ENCODE peak calls at places on chromosomes 16 and 17, in four cellular contexts. G is PC-9, J is tibial artery, Y is cardiac muscle cell. Q is an unnamed sample. For H3K4me1, the result is how much of the 10 kb centered on the place peaks cover.

GRCh38 chr16:1193143-1193824 is 31.8 kb downstream of the TPSG1 start:
- DNase-seq in G (no peak), J (no peak), Y (no peak), Q (no peak)

GRCh38 chr17:33385133-33385532 is 92.0 kb upstream of the ASIC2 start:
- DNase-seq in G (no peak), J (no peak), Y (peak), Q (no peak)

GRCh38 chr16:87093804-87094203 is 223.4 kb downstream of the C16orf95 start:
- DNase-seq in G (no peak), J (no peak), Y (no peak), Q (no peak)

GRCh38 chr16:77171750-77172635 is 19.0 kb upstream of the MON1B start:
- DNase-seq in G (peak), J (no peak), Y (peak), Q (peak)

GRCh38 chr17:65312718-65313382 is 175.7 kb downstream of the RGS9 start:
- DNase-seq in G (no peak), J (no peak), Y (no peak), Q (no peak)

GRCh38 chr17:35256629-35257028 is 13.8 kb downstream of the SLFN5 start:
- DNase-seq in G (peak), J (no peak), Y (no peak), Q (no peak)

GRCh38 chr17:56978441-56979090 is 635 bp downstream of the SCPEP1 start:
- DNase-seq in G (no peak), J (no peak), Y (no peak), Q (no peak)

GRCh38 chr16:2690852-2691251 is 8.5 kb downstream of the KCTD5 start:
- DNase-seq in G (no peak), J (no peak), Y (no peak), Q (no peak)

GRCh38 chr16:56630134-56630533 is 2.3 kb upstream of the MT1M start:
- DNase-seq in G (no peak), J (no peak), Y (no peak), Q (no peak)

GRCh38 chr16:69481901-69482341 is 57.5 kb downstream of the CYB5B start:
- DNase-seq in G (no peak), J (peak), Y (no peak), Q (no peak)

GRCh38 chr17:59634632-59635561 is 15.2 kb downstream of the CLTC start:
- DNase-seq in G (no peak), J (no peak), Y (no peak), Q (no peak)

GRCh38 chr16:11560701-11561439 is 25.8 kb downstream of the LITAF start:
- DNase-seq in G (no peak), J (no peak), Y (no peak), Q (peak)

GRCh38 chr16:53611151-53611802 is 92.4 kb downstream of the RPGRIP1L start:
- DNase-seq in G (no peak), J (no peak), Y (peak), Q (no peak)

GRCh38 chr16:48292452-48292851 is 45.1 kb upstream of the ABCC11 start:
- DNase-seq in G (no peak), J (no peak), Y (no peak), Q (no peak)

GRCh38 chr17:71600137-71600789 is 520.6 kb upstream of the SOX9 start:
- DNase-seq in G (no peak), J (no peak), Y (no peak), Q (no peak)

GRCh38 chr16:46774743-46775177 is 26.6 kb upstream of the MYLK3 start:
- DNase-seq in G (no peak), J (no peak), Y (no peak), Q (no peak)

GRCh38 chr17:27506348-27507218 is 50.3 kb downstream of the KSR1 start:
- DNase-seq in G (peak), J (no peak), Y (no peak), Q (no peak)

GRCh38 chr17:16491703-16492612 is at the start of gene LRRC75A:
- DNase-seq in G (peak), J (no peak), Y (peak), Q (peak)

GRCh38 chr16:8888951-8889892 is 7.1 kb downstream of the LITAFD start:
- DNase-seq in G (peak), J (no peak), Y (no peak), Q (no peak)

GRCh38 chr16:75258807-75259141 is 7.3 kb upstream of the BCAR1 start:
- DNase-seq in G (no peak), J (no peak), Y (no peak), Q (no peak)

GRCh38 chr16:55701442-55702319 is 45.9 kb downstream of the SLC6A2 start:
- DNase-seq in G (peak), J (peak), Y (peak), Q (peak)

GRCh38 chr16:80518436-80518835 is 22.4 kb upstream of the DYNLRB2 start:
- DNase-seq in G (no peak), J (no peak), Y (no peak), Q (peak)

GRCh38 chr16:11136600-11136999 is 119.4 kb downstream of the SOCS1 start:
- DNase-seq in G (peak), J (no peak), Y (no peak), Q (no peak)

GRCh38 chr16:53456625-53457024 is 22.4 kb downstream of the RBL2 start:
- DNase-seq in G (no peak), J (no peak), Y (no peak), Q (peak)

GRCh38 chr17:43984521-43984920 is 19.9 kb upstream of the NAGS start:
- DNase-seq in G (no peak), J (no peak), Y (no peak), Q (no peak)

DNA sequence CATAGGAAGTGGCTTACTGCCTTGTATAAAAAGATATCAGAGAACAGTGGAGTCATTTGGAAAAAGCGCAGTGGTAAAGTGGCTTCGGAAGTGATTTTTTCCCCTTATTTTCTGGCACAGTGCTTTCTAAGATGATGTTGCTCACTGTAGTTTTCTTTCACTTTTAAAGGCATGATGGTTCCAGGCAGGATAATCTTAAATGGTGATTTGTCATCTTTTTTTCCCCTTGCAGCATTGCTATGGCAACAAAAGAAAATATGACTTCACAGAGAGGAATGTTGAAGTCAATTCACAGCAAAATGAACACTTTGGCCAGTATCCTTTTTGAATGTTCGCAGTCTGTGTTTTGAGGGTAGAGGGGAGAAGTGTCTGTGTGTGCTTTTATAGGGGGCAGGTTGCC is 42.5 kb downstream of the GOSR1 start:
- DNase-seq in G (no peak), J (no peak), Y (no peak), Q (no peak)
- H3K27ac ChIP-seq in G (no peak), J (peak), Y (no peak), Q (no peak)

DNA sequence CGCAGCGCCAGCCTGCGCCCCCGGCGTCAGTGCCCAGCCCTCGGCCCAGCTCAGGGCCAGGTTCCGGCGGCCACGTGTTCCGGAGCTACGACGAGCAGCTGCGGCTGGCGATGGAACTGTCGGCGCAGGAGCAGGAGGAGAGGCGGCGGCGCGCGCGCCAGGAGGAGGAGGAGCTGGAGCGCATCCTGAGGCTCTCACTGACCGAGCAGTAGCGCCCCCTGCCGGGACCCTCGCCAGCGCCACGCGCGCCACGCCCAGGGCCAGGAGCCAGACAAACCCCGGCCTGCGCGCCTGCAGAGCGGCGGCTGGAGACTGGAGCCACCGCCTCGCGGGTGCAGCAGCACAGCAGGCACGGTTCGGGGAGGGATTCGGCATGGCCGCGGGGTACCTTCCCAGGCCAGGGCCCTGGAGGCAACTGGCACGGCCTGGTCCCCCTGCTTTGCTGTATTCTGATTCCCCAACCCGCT is 9.3 kb downstream of the CORO6 start:
- DNase-seq in G (no peak), J (peak), Y (peak), Q (peak)
- H3K4me3 ChIP-seq in G (no peak), J (peak), Y (no peak), Q (peak)

GRCh38 chr16:30011505-30012480 is 966 bp upstream of the DOC2A start:
- DNase-seq in G (no peak), J (no peak), Y (no peak), Q (no peak)

GRCh38 chr16:30007378-30007895 is 3.4 kb downstream of the DOC2A start:
- DNase-seq in G (no peak), J (no peak), Y (no peak), Q (no peak)

GRCh38 chr16:30009085-30009862 is 1.6 kb downstream of the DOC2A start:
- DNase-seq in G (no peak), J (no peak), Y (no peak), Q (no peak)

GRCh38 chr16:30009990-30010816 is 624 bp downstream of the DOC2A start:
- DNase-seq in G (no peak), J (no peak), Y (no peak), Q (no peak)

DNA sequence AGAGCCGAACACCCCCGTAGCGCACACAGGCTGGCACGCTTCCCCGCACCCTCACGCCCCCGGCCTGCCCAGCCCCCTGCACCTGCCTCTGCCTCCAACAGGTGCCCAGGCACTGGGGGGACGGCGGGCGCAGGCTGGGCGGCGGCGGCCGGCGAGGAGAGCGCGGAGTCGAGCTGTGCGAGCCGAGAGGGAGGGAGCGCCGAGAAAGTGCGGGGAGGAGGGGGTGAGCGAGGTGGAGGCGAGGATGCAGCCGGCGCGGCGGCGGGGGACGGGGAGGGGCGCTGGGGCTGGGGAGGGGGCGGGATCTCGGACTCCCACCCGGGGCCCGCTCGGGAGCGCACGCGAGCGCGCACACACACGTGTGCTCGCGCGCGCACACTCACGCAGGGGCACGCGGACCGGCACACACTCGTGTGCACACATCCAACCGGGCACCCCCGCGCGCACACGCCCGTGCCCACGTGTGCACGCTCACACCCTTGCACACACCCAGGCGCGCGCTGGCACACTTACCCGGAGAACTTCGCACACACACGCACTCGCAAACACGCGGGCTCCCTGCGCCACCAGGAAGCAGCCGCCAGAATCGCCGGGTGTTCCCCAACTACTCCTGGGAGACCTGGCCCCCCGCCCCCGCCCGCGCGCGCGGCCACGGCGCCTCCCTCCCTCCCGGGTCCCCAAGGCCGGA is at the start of gene DOC2A:
- DNase-seq in G (no peak), J (no peak), Y (peak), Q (no peak)
- H3K4me1 ChIP-seq in G (under half), J (under half), Y (under half), Q (under half)

DNA sequence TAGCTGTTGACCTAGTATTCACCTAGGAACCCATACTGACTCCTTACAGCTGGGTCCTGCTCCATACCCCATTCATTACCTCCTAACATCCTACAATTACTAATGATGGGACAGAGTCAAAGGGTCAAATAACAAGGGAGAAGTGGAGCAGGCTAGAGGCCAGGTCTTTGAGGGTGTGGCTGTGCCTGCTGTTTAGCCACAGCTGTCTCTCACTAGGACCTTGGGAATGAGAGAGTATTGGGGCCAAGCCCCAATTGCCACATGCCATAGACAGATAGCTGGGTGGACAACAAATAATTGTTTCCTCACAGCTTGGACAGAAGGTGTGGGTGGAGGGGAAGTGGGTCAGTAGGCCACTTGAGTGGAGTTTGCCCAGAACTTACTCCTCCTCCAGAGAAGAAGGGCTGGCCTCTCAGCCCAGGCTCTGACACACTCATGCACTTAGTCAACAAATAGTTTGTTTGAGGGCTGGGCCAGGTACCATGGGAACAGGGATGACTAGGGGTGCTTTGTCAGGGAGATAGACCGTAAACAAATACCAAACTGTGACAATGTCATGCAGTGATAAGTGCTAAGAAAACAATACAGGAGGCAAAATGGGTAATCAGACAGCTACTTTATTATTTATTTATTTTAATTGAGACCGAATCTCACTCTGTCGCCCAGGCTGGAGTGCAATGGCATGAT is 10.2 kb upstream of the CENPT start:
- DNase-seq in G (peak), J (peak), Y (no peak), Q (no peak)
- H3K27ac ChIP-seq in G (peak), J (peak), Y (no peak), Q (no peak)

DNA sequence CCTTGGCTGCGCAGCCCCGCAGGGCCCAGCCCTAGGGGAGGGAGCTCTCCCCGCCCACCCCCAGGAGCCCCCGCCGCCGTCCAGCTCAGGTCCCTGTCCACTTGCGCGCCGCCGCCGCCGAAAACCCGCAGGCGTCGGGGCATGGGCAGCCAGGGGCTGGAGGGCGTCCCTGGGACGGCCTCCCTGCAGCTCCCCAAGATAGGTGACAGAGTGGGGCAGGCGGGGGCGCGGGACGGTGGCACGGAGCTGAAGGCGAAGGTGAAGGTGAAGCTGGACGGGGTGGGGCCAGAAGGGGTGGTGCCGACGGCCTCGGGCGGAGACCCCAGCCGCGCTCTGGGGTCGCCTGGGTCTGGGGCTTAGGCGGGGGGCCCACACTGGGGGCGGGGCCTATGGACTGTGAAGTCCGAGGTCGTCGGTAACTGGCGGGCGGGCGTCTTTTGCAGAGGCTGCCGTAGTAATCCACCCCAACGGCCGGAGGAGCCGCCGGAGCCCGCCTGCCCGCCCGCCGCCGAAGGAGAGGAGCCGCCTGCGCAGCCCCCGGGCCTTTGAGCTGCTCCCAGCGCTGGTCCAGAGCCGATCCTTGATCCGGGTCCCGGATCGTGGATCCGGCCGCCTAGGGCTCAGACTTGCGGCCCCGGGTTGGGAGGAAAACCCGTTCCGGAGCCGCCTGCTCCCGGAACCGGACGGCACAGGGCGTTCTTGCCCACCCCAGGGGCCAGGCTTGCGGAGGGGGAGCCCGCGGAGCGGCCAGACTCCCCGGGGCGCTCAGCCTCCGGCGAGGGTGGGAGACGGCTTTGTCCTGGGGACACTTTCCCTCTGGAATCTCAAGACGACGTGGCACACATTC is 27.0 kb downstream of the SREBF1 start:
- DNase-seq in G (no peak), J (peak), Y (peak), Q (no peak)
- H3K4me3 ChIP-seq in G (no peak), J (peak), Y (peak), Q (no peak)

GRCh38 chr17:29157310-29157709 is 22.9 kb downstream of the MYO18A start:
- DNase-seq in G (no peak), J (no peak), Y (no peak), Q (no peak)
- H3K4me1 ChIP-seq in G (half or more), J (under half), Y (under half), Q (under half)

GRCh38 chr17:75241996-75242460 is 19.4 kb downstream of the GGA3 start:
- DNase-seq in G (no peak), J (no peak), Y (no peak), Q (no peak)

GRCh38 chr17:75241143-75241430 is 20.3 kb downstream of the GGA3 start:
- DNase-seq in G (no peak), J (no peak), Y (no peak), Q (no peak)

GRCh38 chr17:75244133-75244866 is 17.1 kb downstream of the GGA3 start:
- DNase-seq in G (no peak), J (no peak), Y (no peak), Q (no peak)

GRCh38 chr17:75241502-75241901 is 19.9 kb downstream of the GGA3 start:
- DNase-seq in G (no peak), J (no peak), Y (no peak), Q (no peak)

DNA sequence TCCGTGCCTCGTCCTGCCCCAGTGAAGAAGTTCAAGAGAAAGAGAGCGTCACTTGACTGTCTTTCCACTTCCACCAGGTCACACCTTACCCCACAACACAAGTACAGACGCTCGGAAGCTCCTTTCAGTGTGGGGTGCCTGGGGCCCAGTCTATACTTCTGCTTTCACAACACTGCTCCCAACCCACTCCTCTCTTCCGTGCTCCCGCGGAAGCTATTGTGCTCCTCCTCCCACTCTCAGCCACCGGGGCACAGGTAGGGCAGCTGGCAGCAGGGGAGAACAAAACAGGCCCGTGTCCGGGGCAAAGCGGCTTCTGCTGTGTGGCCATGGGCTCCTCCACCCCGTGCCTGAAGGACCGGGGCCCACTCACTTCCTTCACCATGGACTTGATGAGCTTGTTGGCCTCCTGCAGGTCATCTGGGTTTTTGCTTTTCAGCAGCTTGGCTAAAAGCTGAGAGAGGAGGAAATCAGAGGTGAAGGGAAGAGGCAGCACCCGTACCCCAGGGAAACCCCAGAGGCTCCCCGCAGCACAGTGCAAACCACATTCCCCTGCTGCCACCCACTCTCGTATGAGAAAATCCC is 18.9 kb downstream of the GGA3 start:
- DNase-seq in G (no peak), J (no peak), Y (no peak), Q (no peak)
- H3K27ac ChIP-seq in G (no peak), J (no peak), Y (no peak), Q (no peak)

Q was measured in naive thymus-derived CD4-positive, alpha-beta T cell.